ENCODE peak calls at places on chromosomes 1 and 21, in nine cellular contexts. L is amniotic stem cell; P is ovary; W is NCI-H1092; G is Caki2; R is CMK; A is kidney; Z is non-pigmented ciliary epithelial cell; O is stimulated activated CD8-positive, alpha-beta memory T cell treated with anti-CD3 and anti-CD28 coated beads, Interleukin-2, amount 100 ng/mL, for 48 hours. M is an unnamed sample.

GRCh38 chr1:25711555-25712298 is 88.3 kb upstream of the SELENON start:
- DNase-seq in O (peak; percentile 44), R (no peak), Z (no peak), P (no peak), G (no peak), L (no peak), A (no peak), W (no peak), M (no peak)

GRCh38 chr1:5312870-5313269 is 658.5 kb downstream of the AJAP1 start:
- DNase-seq in P (no peak), A (no peak), L (no peak), Z (no peak), W (no peak), R (no peak), O (no peak), G (no peak), M (no peak)

GRCh38 chr1:117171900-117172501 is 38.7 kb downstream of the VTCN1 start:
- DNase-seq in P (no peak), Z (peak; percentile 36), R (no peak), A (peak; percentile 90), W (no peak), G (peak; percentile 91), O (no peak), L (no peak), M (no peak)

GRCh38 chr1:30615816-30616590 is 107.4 kb downstream of the MATN1 start:
- DNase-seq in R (no peak), A (no peak), G (no peak), L (no peak), O (no peak), W (no peak), Z (no peak), P (no peak), M (no peak)

GRCh38 chr1:216183007-216183406 is 240.2 kb downstream of the USH2A start:
- DNase-seq in A (no peak), Z (no peak), W (no peak), O (no peak), R (no peak), P (no peak), G (peak; percentile 25), L (peak; percentile 37), M (no peak)

GRCh38 chr1:80973101-80973500 is 827.6 kb upstream of the ADGRL2 start:
- DNase-seq in O (no peak), R (no peak), L (no peak), W (no peak), Z (no peak), G (no peak), A (no peak), P (no peak), M (no peak)

GRCh38 chr1:171127481-171127880 is 36.8 kb downstream of the FMO3 start:
- DNase-seq in R (no peak), O (no peak), P (no peak), L (no peak), Z (peak; percentile 70), W (no peak), G (no peak), A (no peak), M (no peak)

GRCh38 chr1:78101051-78101450 is 55.3 kb downstream of the GIPC2 start:
- DNase-seq in Z (no peak), O (no peak), G (no peak), P (no peak), R (no peak), L (no peak), W (no peak), A (no peak), M (no peak)

GRCh38 chr1:30779294-30780071 is 21.9 kb upstream of the LAPTM5 start:
- DNase-seq in Z (no peak), G (peak; percentile 72), A (peak; percentile 92), W (peak; percentile 75), L (peak; percentile 25), P (peak; percentile 76), R (peak; percentile 82), O (peak; percentile 94), M (peak; percentile 65)

GRCh38 chr1:19036701-19037605 is 80.5 kb upstream of the IFFO2 start:
- DNase-seq in Z (no peak), G (no peak), O (no peak), W (no peak), P (no peak), L (no peak), A (no peak), R (no peak), M (no peak)

GRCh38 chr1:42940851-42941639 is 17.6 kb downstream of the SLC2A1 start:
- DNase-seq in R (no peak), Z (peak; percentile 97), P (no peak), L (peak; percentile 78), A (peak; percentile 89), O (no peak), W (no peak), G (peak; percentile 95), M (no peak)

GRCh38 chr21:35414511-35415139 is 365.5 kb upstream of the RUNX1 start:
- DNase-seq in A (no peak), Z (no peak), L (no peak), P (no peak), R (no peak), O (no peak), G (no peak), W (no peak), M (no peak)

GRCh38 chr1:206010101-206010500 is 6.9 kb upstream of the RAB7B start:
- DNase-seq in P (no peak), W (no peak), L (no peak), O (no peak), A (no peak), Z (no peak), R (no peak), G (no peak), M (no peak)

GRCh38 chr1:9410737-9411297 is 118.1 kb downstream of the SPSB1 start:
- DNase-seq in R (peak; percentile 93), G (peak; percentile 48), W (no peak), O (no peak), P (no peak), L (no peak), Z (no peak), A (peak; percentile 25), M (no peak)

GRCh38 chr1:88454781-88455180 is 229.3 kb upstream of the PKN2 start:
- DNase-seq in P (no peak), O (no peak), R (no peak), L (no peak), W (no peak), Z (no peak), G (no peak), A (no peak), M (no peak)